ENCODE peak calls at places on chromosomes 1 and 21, in four cellular contexts. One of them, this sample, is unnamed.

GRCh38 chr1:16925635-16926490 is 4.1 kb downstream of the CROCC start:
- DNase-seq in HepG2: no peak
- DNase-seq in H1: no peak
- DNase-seq in K562: peak
- DNase-seq in this sample: no peak

GRCh38 chr1:196650403-196650802 is 1.4 kb upstream of the CFH start:
- DNase-seq in HepG2: no peak
- DNase-seq in H1: no peak
- DNase-seq in K562: no peak
- DNase-seq in this sample: no peak

GRCh38 chr1:232368821-232369321 is 261.1 kb downstream of the SIPA1L2 start:
- DNase-seq in K562: no peak
- DNase-seq in H1: no peak
- DNase-seq in HepG2: no peak
- DNase-seq in this sample: no peak

GRCh38 chr1:205849619-205850355 is at the start of gene PM20D1:
- DNase-seq in HepG2: no peak
- DNase-seq in K562: peak
- DNase-seq in H1: peak
- DNase-seq in this sample: no peak

GRCh38 chr1:20069932-20070331 is at the start of gene PLA2G5:
- DNase-seq in K562: no peak
- DNase-seq in H1: no peak
- DNase-seq in HepG2: no peak
- DNase-seq in this sample: no peak

GRCh38 chr1:87790756-87791155 is 462.1 kb downstream of the LMO4 start:
- DNase-seq in HepG2: no peak
- DNase-seq in K562: no peak
- DNase-seq in H1: no peak
- DNase-seq in this sample: no peak

GRCh38 chr1:152182431-152182830 is 23.4 kb upstream of the RPTN start:
- DNase-seq in K562: no peak
- DNase-seq in HepG2: no peak
- DNase-seq in H1: no peak
- DNase-seq in this sample: no peak

GRCh38 chr1:30665621-30666020 is 57.8 kb downstream of the MATN1 start:
- DNase-seq in H1: no peak
- DNase-seq in HepG2: no peak
- DNase-seq in K562: no peak
- DNase-seq in this sample: no peak

GRCh38 chr1:239914827-239915231 is 176.9 kb upstream of the FMN2 start:
- DNase-seq in HepG2: no peak
- DNase-seq in H1: no peak
- DNase-seq in K562: no peak
- DNase-seq in this sample: no peak

GRCh38 chr1:17540255-17541001 is 930 bp downstream of the ARHGEF10L start:
- DNase-seq in K562: no peak
- DNase-seq in H1: peak
- DNase-seq in HepG2: no peak
- DNase-seq in this sample: no peak

GRCh38 chr1:21622466-21623315 is 46.5 kb downstream of the RAP1GAP start:
- DNase-seq in HepG2: no peak
- DNase-seq in H1: no peak
- DNase-seq in K562: peak
- DNase-seq in this sample: no peak

GRCh38 chr1:84164567-84165021 is 20.5 kb downstream of the PRKACB start:
- DNase-seq in K562: no peak
- DNase-seq in H1: no peak
- DNase-seq in HepG2: no peak
- DNase-seq in this sample: no peak

GRCh38 chr1:209761021-209761635 is 5.3 kb downstream of the TRAF3IP3 start:
- DNase-seq in HepG2: no peak
- DNase-seq in H1: no peak
- DNase-seq in K562: no peak
- DNase-seq in this sample: no peak

GRCh38 chr1:151905070-151905442 is 4.3 kb downstream of the THEM4 start:
- DNase-seq in K562: no peak
- DNase-seq in H1: no peak
- DNase-seq in HepG2: no peak
- DNase-seq in this sample: no peak

GRCh38 chr21:19810779-19811178 is 1187.4 kb upstream of the NCAM2 start:
- DNase-seq in H1: no peak
- DNase-seq in K562: no peak
- DNase-seq in HepG2: no peak
- DNase-seq in this sample: no peak

GRCh38 chr1:3614755-3615742 is 3.7 kb upstream of the MEGF6 start:
- DNase-seq in K562: peak
- DNase-seq in HepG2: no peak
- DNase-seq in H1: no peak
- DNase-seq in this sample: no peak

GRCh38 chr1:150009604-150010387 is 730 bp downstream of the OTUD7B start:
- DNase-seq in H1: no peak
- DNase-seq in K562: peak
- DNase-seq in HepG2: peak
- DNase-seq in this sample: no peak

GRCh38 chr1:2853711-2854110 is 52.2 kb upstream of the TTC34 start:
- DNase-seq in K562: no peak
- DNase-seq in HepG2: no peak
- DNase-seq in H1: no peak
- DNase-seq in this sample: no peak

GRCh38 chr1:246577720-246578106 is 11.5 kb downstream of the CNST start:
- DNase-seq in HepG2: no peak
- DNase-seq in H1: no peak
- DNase-seq in K562: no peak
- DNase-seq in this sample: no peak

GRCh38 chr1:33692216-33693188 is 171.4 kb upstream of the HMGB4 start:
- DNase-seq in K562: no peak
- DNase-seq in HepG2: no peak
- DNase-seq in H1: no peak
- DNase-seq in this sample: no peak

GRCh38 chr21:39575778-39576177 is 37.0 kb upstream of the B3GALT5 start:
- DNase-seq in HepG2: no peak
- DNase-seq in H1: no peak
- DNase-seq in K562: no peak
- DNase-seq in this sample: no peak

GRCh38 chr21:45612096-45613019 is 31.2 kb upstream of the PCBP3 start:
- DNase-seq in HepG2: no peak
- DNase-seq in H1: no peak
- DNase-seq in K562: no peak
- DNase-seq in this sample: no peak

GRCh38 chr1:30919025-30919881 is 10.7 kb upstream of the SDC3 start:
- DNase-seq in K562: peak
- DNase-seq in H1: no peak
- DNase-seq in HepG2: no peak
- DNase-seq in this sample: no peak

GRCh38 chr1:65084068-65084467 is 63.9 kb upstream of the AK4 start:
- DNase-seq in K562: no peak
- DNase-seq in H1: no peak
- DNase-seq in HepG2: no peak
- DNase-seq in this sample: no peak

GRCh38 chr1:55695151-55695550 is 480.0 kb upstream of the USP24 start:
- DNase-seq in HepG2: no peak
- DNase-seq in K562: no peak
- DNase-seq in H1: no peak
- DNase-seq in this sample: no peak

GRCh38 chr1:22780696-22781095 is 70.1 kb downstream of the EPHB2 start:
- DNase-seq in K562: peak
- DNase-seq in H1: no peak
- DNase-seq in HepG2: no peak
- DNase-seq in this sample: peak

GRCh38 chr1:9607352-9607751 is 18.6 kb downstream of the TMEM201 start:
- DNase-seq in H1: no peak
- DNase-seq in HepG2: no peak
- DNase-seq in K562: no peak
- DNase-seq in this sample: no peak

GRCh38 chr1:60078182-60078581 is 4.6 kb upstream of the C1orf87 start:
- DNase-seq in HepG2: no peak
- DNase-seq in H1: no peak
- DNase-seq in K562: no peak
- DNase-seq in this sample: no peak

GRCh38 chr1:114455102-114455785 is 55.8 kb downstream of the TRIM33 start:
- DNase-seq in HepG2: no peak
- DNase-seq in H1: no peak
- DNase-seq in K562: no peak
- DNase-seq in this sample: no peak

GRCh38 chr1:220815409-220815808 is 28.7 kb downstream of the MTARC1 start:
- DNase-seq in K562: no peak
- DNase-seq in HepG2: no peak
- DNase-seq in H1: no peak
- DNase-seq in this sample: no peak

GRCh38 chr1:109239047-109239579 is 10.2 kb upstream of the CELSR2 start:
- DNase-seq in HepG2: no peak
- DNase-seq in H1: no peak
- DNase-seq in K562: no peak
- DNase-seq in this sample: no peak

GRCh38 chr21:34020005-34020847 is 53.2 kb upstream of the MRPS6 start:
- DNase-seq in K562: no peak
- DNase-seq in HepG2: peak
- DNase-seq in H1: no peak
- DNase-seq in this sample: no peak

GRCh38 chr1:8097077-8097799 is 71.1 kb upstream of the ERRFI1 start:
- DNase-seq in HepG2: peak
- DNase-seq in K562: no peak
- DNase-seq in H1: no peak
- DNase-seq in this sample: peak

GRCh38 chr1:195740862-195741261 is 867.4 kb downstream of the KCNT2 start:
- DNase-seq in H1: no peak
- DNase-seq in K562: no peak
- DNase-seq in HepG2: no peak
- DNase-seq in this sample: no peak

GRCh38 chr1:229388876-229389580 is 44.9 kb downstream of the ACTA1 start:
- DNase-seq in K562: no peak
- DNase-seq in H1: no peak
- DNase-seq in HepG2: no peak
- DNase-seq in this sample: no peak
- TF ChIP-seq FOSL1 in K562: no peak
- TF ChIP-seq FOSL1 in H1: no peak
- TF ChIP-seq FOSL1 in HepG2: no peak
- TF ChIP-seq FOSL1 in this sample: no peak

GRCh38 chr21:42654179-42654912 is 925 bp downstream of the PDE9A start:
- DNase-seq in H1: no peak
- DNase-seq in HepG2: peak
- DNase-seq in K562: no peak
- DNase-seq in this sample: no peak
- TF ChIP-seq FOSL1 in H1: no peak
- TF ChIP-seq FOSL1 in HepG2: no peak
- TF ChIP-seq FOSL1 in K562: no peak
- TF ChIP-seq FOSL1 in this sample: no peak

DNA sequence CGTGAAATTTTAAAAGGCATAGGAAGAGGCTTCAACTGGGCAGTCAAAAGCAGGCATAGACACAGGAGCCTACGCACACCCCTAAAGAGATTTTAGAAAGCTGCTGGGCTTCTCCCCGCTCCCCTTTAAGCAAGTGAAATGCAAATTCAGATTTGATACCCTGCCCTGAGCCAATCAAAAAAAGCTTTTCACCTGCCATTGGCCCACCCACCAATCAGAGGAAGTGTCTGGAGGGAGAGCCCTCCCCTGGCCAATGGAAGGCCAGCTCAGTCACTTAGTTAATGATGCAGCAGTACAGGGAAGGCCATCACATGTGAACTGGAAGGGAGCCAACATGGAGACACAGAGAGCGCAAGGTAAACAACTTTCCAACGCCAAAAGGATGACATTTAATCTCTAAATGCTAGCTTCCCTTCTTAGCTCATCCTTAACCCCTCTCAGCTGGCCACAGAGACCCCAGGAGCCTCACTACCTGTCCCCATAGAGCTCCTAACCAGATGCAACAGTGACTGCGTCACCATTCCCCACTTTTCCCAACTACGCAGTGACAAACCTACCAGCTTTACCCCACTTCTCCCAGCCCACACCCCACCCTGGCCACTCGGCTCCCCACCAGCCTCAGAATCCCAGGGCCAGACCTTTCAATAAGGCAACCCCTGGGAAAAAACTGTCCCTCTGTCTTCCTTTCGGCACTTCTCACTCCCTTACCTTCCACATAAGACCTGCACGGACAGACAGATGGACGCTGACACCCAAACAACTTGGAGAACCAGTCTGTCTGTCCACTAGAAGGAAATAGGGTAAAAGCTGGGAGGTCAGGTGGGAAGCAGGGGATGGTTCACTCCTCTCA is 71.0 kb downstream of the CD46 start:
- DNase-seq in H1: no peak
- DNase-seq in HepG2: no peak
- DNase-seq in K562: peak
- DNase-seq in this sample: no peak
- TF ChIP-seq FOSL1 in H1: no peak
- TF ChIP-seq FOSL1 in HepG2: no peak
- TF ChIP-seq FOSL1 in K562: no peak
- TF ChIP-seq FOSL1 in this sample: no peak

DNA sequence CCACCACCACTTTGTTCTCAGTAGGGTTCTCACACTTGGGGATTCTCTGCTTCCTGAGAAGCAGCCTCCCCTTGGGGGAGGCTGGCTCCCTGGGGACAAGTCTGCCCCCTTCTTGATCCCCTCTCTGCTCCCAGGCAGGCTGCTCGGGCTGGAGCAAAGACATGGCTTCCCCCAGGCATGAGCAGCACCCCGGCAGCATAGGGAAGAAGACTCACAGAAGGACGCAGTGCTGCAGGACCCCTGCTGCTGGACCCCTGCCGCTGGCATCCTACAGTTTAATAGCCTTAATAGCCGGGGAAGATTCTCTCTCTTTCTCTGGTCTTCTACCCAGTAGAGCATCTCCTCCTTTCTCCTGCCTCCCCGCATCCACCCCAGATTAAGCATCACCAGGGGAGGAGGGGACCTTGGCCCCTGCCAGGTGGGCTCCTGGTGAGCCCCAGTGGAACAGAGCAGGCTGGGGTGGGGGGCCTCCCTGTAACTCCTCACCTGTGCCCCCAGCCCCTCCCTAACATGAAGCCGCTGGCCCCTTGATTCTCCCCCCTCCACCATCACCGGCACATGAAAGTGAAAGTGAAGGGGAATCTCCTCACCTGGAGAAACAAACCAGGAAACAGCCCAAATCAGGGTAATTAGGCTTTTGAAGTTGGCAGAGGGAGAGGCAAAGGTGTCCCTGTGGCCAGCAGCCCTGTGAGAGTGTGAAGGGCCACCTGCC is 2.5 kb downstream of the WNT3A start:
- DNase-seq in H1: no peak
- DNase-seq in HepG2: no peak
- DNase-seq in K562: no peak
- DNase-seq in this sample: no peak
- TF ChIP-seq FOSL1 in H1: no peak
- TF ChIP-seq FOSL1 in HepG2: no peak
- TF ChIP-seq FOSL1 in K562: no peak
- TF ChIP-seq FOSL1 in this sample: no peak

DNA sequence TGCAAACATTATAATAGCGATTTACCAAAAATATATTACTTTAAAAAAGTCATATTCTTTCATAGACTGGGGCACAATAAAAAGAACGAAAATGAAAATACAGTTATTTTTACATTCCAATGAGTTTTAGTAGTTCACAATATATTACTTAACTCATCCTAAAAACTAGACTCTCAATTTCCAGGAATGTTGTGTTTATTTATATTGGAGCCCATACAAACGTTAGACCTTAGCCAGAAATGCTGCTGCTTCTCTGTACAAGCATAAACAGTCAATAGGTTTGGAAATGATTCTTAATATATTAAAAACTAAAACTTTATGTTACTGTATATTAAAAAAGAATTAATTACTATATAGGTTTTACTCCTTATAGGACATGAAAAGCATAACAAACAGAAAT is 302.3 kb downstream of the BRINP3 start:
- DNase-seq in H1: no peak
- DNase-seq in K562: no peak
- DNase-seq in HepG2: no peak
- DNase-seq in this sample: no peak
- TF ChIP-seq FOSL1 in H1: no peak
- TF ChIP-seq FOSL1 in K562: no peak
- TF ChIP-seq FOSL1 in HepG2: no peak
- TF ChIP-seq FOSL1 in this sample: no peak